ENCODE peak calls at places on chromosomes 11 and 22, in four cellular contexts. X is K562, C is SK-N-SH, T is H1. G is an unnamed sample.

GRCh38 chr22:25068701-25069100 is 116.2 kb downstream of the KIAA1671 start:
- DNase-seq in X (no peak), C (peak), T (no peak), G (no peak)

GRCh38 chr11:36452231-36452630 is 57.8 kb downstream of the TRAF6 start:
- DNase-seq in X (no peak), C (no peak), T (no peak), G (no peak)

GRCh38 chr22:45684169-45684568 is 12.5 kb downstream of the ATXN10 start:
- DNase-seq in X (no peak), C (no peak), T (no peak), G (no peak)

GRCh38 chr11:7593476-7593875 is 79.7 kb downstream of the PPFIBP2 start:
- DNase-seq in X (no peak), C (peak), T (no peak), G (no peak)

GRCh38 chr11:83033972-83034672 is 37.6 kb downstream of the RAB30 start:
- DNase-seq in X (no peak), C (peak), T (no peak), G (no peak)

GRCh38 chr11:19013181-19013857 is 47.2 kb downstream of the MRGPRX2 start:
- DNase-seq in X (no peak), C (no peak), T (no peak), G (peak)

GRCh38 chr22:40603088-40603605 is 33.4 kb downstream of the MRTFA start:
- DNase-seq in X (no peak), C (no peak), T (no peak), G (no peak)

GRCh38 chr11:61881397-61881796 is 9.9 kb downstream of the FADS3 start:
- DNase-seq in X (no peak), C (no peak), T (no peak), G (no peak)

GRCh38 chr11:43404836-43405479 is 46.2 kb downstream of the TTC17 start:
- DNase-seq in X (no peak), C (no peak), T (no peak), G (no peak)

GRCh38 chr22:29520851-29521250 is 32.7 kb downstream of the THOC5 start:
- DNase-seq in X (no peak), C (no peak), T (no peak), G (no peak)

GRCh38 chr22:39622881-39623367 is 52.4 kb downstream of the CACNA1I start:
- DNase-seq in X (peak), C (peak), T (peak), G (peak)

GRCh38 chr22:25386538-25386884 is 167.1 kb downstream of the CRYBB2 start:
- DNase-seq in X (no peak), C (no peak), T (no peak), G (no peak)

GRCh38 chr11:108131993-108132392 is 10.6 kb downstream of the ACAT1 start:
- DNase-seq in X (no peak), C (no peak), T (no peak), G (no peak)

GRCh38 chr11:108498816-108499408 is 728 bp upstream of the POGLUT3 start:
- DNase-seq in X (no peak), C (no peak), T (no peak), G (peak)

GRCh38 chr11:66701432-66702240 is 23.9 kb upstream of the RBM4B start:
- DNase-seq in X (peak), C (no peak), T (no peak), G (no peak)

GRCh38 chr22:43126506-43127165 is 16.1 kb downstream of the BIK start:
- DNase-seq in X (peak), C (peak), T (no peak), G (no peak)

GRCh38 chr11:130390071-130390758 is 38.2 kb downstream of the ADAMTS8 start:
- DNase-seq in X (no peak), C (no peak), T (no peak), G (no peak)

GRCh38 chr11:83223457-83223856 is 29.9 kb downstream of the ANKRD42 start:
- DNase-seq in X (no peak), C (no peak), T (no peak), G (no peak)

GRCh38 chr11:131549099-131549498 is 178.7 kb downstream of the NTM start:
- DNase-seq in X (no peak), C (no peak), T (no peak), G (no peak)

GRCh38 chr11:2885017-2885675 is 429 bp downstream of the CDKN1C start:
- DNase-seq in X (peak), C (peak), T (no peak), G (peak)
- TF ChIP-seq TEAD4 in X (peak), C (no peak), T (no peak), G (peak)

GRCh38 chr11:39192671-39193070 is 2266.8 kb downstream of the LRRC4C start:
- DNase-seq in X (no peak), C (no peak), T (no peak), G (no peak)

DNA sequence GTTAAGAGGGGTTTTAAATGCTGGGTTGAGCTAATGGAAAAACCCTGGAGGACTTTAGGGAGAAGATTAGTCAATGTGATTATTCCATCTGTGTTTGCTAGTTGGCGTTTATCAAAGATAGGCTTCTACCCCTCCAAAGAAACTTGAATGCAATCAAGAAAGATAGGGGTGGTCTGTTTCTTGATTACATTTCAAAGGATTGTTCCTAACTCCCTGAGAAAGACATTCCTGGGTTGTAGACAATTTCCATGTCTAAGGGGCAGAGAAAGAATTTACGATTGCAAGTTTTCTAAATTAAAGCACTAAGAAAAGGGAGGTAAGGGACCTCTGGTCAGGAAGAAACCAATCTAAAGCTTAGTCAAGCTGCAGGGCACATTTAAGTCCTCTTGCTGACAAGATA is 2268.7 kb downstream of the LRRC4C start:
- DNase-seq in X (no peak), C (no peak), T (no peak), G (no peak)
- TF ChIP-seq TEAD4 in X (no peak), C (no peak), T (peak), G (no peak)

DNA sequence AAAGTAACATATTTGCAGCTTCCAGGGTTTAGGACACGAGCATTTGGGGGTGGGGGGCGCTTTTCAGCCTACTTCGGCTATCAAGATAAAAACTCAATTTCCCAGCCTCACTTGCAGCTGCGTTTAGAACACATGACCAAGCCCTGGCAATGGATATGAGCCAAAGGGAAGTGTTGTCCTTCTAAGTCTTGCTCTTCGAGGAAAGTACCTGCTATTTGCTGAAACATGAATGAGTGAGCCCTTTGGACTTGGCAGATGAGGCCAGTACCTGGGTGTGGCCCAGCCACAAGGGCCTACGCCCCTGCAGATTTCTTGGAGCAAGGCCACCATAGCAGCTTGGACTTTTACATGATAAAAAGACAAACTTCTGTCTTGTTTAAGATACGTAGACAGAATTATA is 60.2 kb upstream of the SORL1 start:
- DNase-seq in X (no peak), C (no peak), T (no peak), G (no peak)
- TF ChIP-seq TEAD4 in X (no peak), C (no peak), T (no peak), G (no peak)

GRCh38 chr11:116192509-116193206 is 580.1 kb downstream of the BUD13 start:
- DNase-seq in X (no peak), C (peak), T (no peak), G (no peak)
- TF ChIP-seq TEAD4 in X (no peak), C (no peak), T (no peak), G (no peak)

GRCh38 chr11:119639642-119640205 is 89.3 kb downstream of the NECTIN1 start:
- DNase-seq in X (no peak), C (no peak), T (no peak), G (no peak)
- TF ChIP-seq TEAD4 in X (no peak), C (no peak), T (no peak), G (no peak)

GRCh38 chr11:65437436-65438227 is 15.0 kb downstream of the NEAT1 start:
- DNase-seq in X (no peak), C (no peak), T (no peak), G (no peak)
- TF ChIP-seq TEAD4 in X (no peak), C (no peak), T (no peak), G (no peak)

GRCh38 chr11:78290293-78291176 is 101.8 kb downstream of the USP35 start:
- DNase-seq in X (peak), C (no peak), T (no peak), G (no peak)
- TF ChIP-seq TEAD4 in X (no peak), C (no peak), T (no peak), G (no peak)

DNA sequence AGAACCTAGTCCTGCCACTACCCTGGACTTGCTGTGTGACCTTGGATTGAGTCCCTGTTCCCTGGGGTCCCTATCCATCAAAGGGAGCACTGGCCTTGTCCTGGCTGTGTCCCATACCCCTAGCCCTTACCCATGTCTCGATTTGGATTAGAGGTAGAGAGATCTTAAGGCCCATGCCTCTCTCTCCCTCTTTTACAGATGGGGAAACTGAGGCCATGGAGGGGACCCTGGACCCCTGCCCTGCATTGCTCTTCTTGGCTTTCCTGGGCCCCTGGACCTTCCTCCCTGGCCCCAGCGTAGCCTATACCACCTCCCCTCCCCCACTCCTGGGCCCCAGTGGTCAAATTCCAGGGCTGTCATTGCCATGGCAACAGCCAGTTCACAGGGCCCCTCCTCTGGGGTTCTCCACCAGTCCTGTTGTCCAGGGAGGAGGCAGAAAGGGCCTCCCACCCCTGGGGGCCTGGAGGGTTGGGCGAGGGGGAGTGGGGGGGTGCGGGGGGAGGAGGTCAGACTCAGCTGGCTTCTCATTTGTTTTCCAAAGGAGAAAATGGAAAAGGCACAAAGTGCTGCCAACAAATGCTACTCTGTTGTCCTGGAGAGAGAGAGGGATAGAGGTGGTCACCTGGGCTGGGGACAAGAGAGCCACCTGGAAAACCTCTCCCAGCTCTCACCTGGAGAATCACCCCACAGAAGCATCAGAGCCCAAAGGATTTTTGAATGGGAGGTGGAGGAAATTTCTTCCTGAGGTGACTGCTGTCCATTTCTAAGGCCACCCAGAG is 23.3 kb downstream of the ARHGEF17 start:
- DNase-seq in X (peak), C (peak), T (no peak), G (peak)
- TF ChIP-seq TEAD4 in X (no peak), C (peak), T (peak), G (peak)

GRCh38 chr22:20004464-20004863 is 12.2 kb downstream of the ARVCF start:
- DNase-seq in X (no peak), C (no peak), T (no peak), G (no peak)

GRCh38 chr22:20003304-20003703 is 13.3 kb downstream of the ARVCF start:
- DNase-seq in X (no peak), C (no peak), T (no peak), G (no peak)

GRCh38 chr22:20002098-20002497 is 14.5 kb downstream of the ARVCF start:
- DNase-seq in X (no peak), C (no peak), T (no peak), G (no peak)

GRCh38 chr22:20001082-20001638 is 15.5 kb downstream of the ARVCF start:
- DNase-seq in X (no peak), C (no peak), T (no peak), G (no peak)

DNA sequence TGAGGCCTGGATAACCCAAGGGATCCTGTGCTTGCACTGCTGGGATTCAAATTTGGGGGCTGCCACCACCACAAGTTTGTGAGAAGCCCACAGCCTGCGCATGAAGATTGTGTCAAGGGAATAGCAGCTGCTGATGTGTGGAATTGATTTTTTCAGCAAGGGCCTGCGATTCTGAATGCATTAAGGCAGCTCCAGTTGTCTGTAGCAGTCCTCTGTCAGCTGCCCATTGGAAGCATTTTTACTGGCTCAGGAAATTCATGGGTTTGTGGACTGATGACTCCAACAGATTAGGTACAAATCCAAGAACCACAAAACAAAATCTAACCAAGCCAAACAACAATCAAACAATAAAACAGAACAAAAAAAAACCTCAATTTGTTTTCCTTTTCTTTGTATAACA is 14.0 kb downstream of the ARVCF start:
- DNase-seq in X (no peak), C (no peak), T (no peak), G (no peak)
- TF ChIP-seq TEAD4 in X (no peak), C (no peak), T (no peak), G (no peak)

DNA sequence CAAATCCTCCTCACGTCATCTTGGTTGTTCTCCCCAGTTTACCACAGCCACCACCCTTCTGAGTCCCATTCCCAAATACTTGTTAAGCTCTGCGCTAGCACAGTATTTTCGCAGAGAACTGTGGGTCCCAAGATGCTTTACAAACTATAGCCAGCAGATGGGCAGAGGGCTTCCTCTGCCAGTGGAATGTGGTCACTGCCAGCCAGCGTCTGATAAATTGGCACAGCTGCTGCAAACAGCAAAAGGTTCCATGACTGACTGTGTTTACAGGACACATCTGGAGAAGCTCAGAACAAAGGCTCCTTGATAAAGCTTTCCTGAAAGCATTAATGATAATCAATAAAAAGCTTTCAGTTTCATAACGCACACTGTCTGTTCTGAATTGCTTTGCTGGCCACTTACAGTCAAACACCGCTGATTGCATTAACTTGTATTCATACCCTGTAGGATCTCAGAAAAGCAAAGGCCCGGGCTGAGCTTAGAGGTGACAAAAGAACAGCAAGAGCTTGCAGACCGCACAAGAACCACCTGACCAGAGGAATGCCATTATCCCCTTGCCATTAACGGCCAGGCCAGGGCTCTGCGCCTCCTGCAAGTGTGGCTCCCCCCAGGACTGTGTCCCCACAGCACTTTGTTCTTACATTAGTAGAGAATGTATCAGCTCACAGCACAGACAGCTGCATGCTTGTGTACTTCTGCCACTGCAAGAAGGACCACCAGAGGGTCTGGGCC is 120.6 kb downstream of the MICAL3 start:
- DNase-seq in X (no peak), C (peak), T (no peak), G (peak)
- TF ChIP-seq TEAD4 in X (no peak), C (no peak), T (peak), G (no peak)